ENCODE peak calls at places on chromosome 14, in ten cellular contexts. K, C, Z, U, G, L, P, F, J and M are unnamed samples.

GRCh38 chr14:94115068-94115591 is 4.6 kb downstream of the IFI27 start:
- DNase-seq in K (no peak), C (no peak), Z (no peak), U (peak), G (no peak), L (no peak), P (no peak), F (no peak), J (no peak), M (no peak)

GRCh38 chr14:77761205-77761931 is 412 bp upstream of the SNW1 start:
- DNase-seq in K (no peak), C (no peak), Z (peak), U (no peak), G (no peak), L (no peak), P (peak), F (peak), J (no peak), M (peak)

GRCh38 chr14:99768381-99768780 is 24.8 kb upstream of the EML1 start:
- DNase-seq in K (no peak), C (no peak), Z (peak), U (no peak), G (no peak), L (no peak), P (no peak), F (no peak), J (no peak), M (no peak)

GRCh38 chr14:95527392-95528002 is 7.4 kb upstream of the GLRX5 start:
- DNase-seq in K (peak), C (no peak), Z (peak), U (peak), G (no peak), L (peak), P (no peak), F (no peak), J (peak), M (peak)

GRCh38 chr14:105346200-105346533 is 31.6 kb downstream of the PACS2 start:
- DNase-seq in K (no peak), C (no peak), Z (no peak), U (no peak), G (no peak), L (no peak), P (no peak), F (no peak), J (no peak), M (no peak)

GRCh38 chr14:61106627-61107147 is 125.6 kb downstream of the SLC38A6 start:
- DNase-seq in K (no peak), C (no peak), Z (no peak), U (no peak), G (no peak), L (no peak), P (no peak), F (no peak), J (no peak), M (no peak)

GRCh38 chr14:39219075-39219499 is 14.6 kb upstream of the MIA2 start:
- DNase-seq in K (no peak), C (no peak), Z (peak), U (no peak), G (no peak), L (no peak), P (no peak), F (no peak), J (no peak), M (peak)

GRCh38 chr14:35988550-35988949 is 162.4 kb downstream of the BRMS1L start:
- DNase-seq in K (no peak), C (no peak), Z (no peak), U (no peak), G (no peak), L (no peak), P (no peak), F (no peak), J (no peak), M (no peak)

GRCh38 chr14:44712095-44712822 is 205.2 kb upstream of the FSCB start:
- DNase-seq in K (no peak), C (no peak), Z (no peak), U (no peak), G (no peak), L (no peak), P (no peak), F (no peak), J (no peak), M (no peak)

GRCh38 chr14:22397338-22397737 is 191.7 kb downstream of the DAD1 start:
- DNase-seq in K (no peak), C (no peak), Z (no peak), U (no peak), G (no peak), L (no peak), P (no peak), F (no peak), J (no peak), M (no peak)

GRCh38 chr14:97218713-97219355 is 421.7 kb downstream of the VRK1 start:
- DNase-seq in K (peak), C (no peak), Z (no peak), U (no peak), G (no peak), L (no peak), P (peak), F (peak), J (no peak), M (no peak)

GRCh38 chr14:100827751-100828447 is 2.0 kb downstream of the MEG3 start:
- DNase-seq in K (no peak), C (no peak), Z (peak), U (no peak), G (no peak), L (peak), P (no peak), F (no peak), J (no peak), M (peak)

GRCh38 chr14:20799955-20800544 is 2.6 kb downstream of the RNASE1 start:
- DNase-seq in K (no peak), C (no peak), Z (no peak), U (peak), G (no peak), L (no peak), P (no peak), F (peak), J (peak), M (no peak)

GRCh38 chr14:94018308-94018707 is 7.8 kb upstream of the OTUB2 start:
- DNase-seq in K (no peak), C (no peak), Z (no peak), U (no peak), G (no peak), L (no peak), P (no peak), F (no peak), J (no peak), M (no peak)

GRCh38 chr14:59698793-59699192 is 122.2 kb upstream of the CCDC175 start:
- DNase-seq in K (no peak), C (no peak), Z (peak), U (no peak), G (no peak), L (no peak), P (no peak), F (no peak), J (no peak), M (no peak)

GRCh38 chr14:24425704-24426103 is 3.8 kb downstream of the CBLN3 start:
- DNase-seq in K (no peak), C (no peak), Z (peak), U (no peak), G (no peak), L (peak), P (no peak), F (no peak), J (no peak), M (peak)

GRCh38 chr14:24609667-24610344 is at the start of gene GZMH:
- DNase-seq in K (no peak), C (no peak), Z (no peak), U (no peak), G (no peak), L (no peak), P (no peak), F (no peak), J (no peak), M (no peak)

GRCh38 chr14:105108516-105108864 is 43.3 kb upstream of the GPR132 start:
- DNase-seq in K (no peak), C (no peak), Z (no peak), U (no peak), G (no peak), L (no peak), P (no peak), F (no peak), J (no peak), M (no peak)

GRCh38 chr14:61569783-61570182 is 125.5 kb upstream of the HIF1A start:
- DNase-seq in K (peak), C (no peak), Z (peak), U (peak), G (peak), L (peak), P (no peak), F (no peak), J (no peak), M (peak)

GRCh38 chr14:99592933-99593753 is 10.9 kb downstream of the CCDC85C start:
- DNase-seq in K (no peak), C (no peak), Z (no peak), U (no peak), G (no peak), L (no peak), P (no peak), F (no peak), J (no peak), M (no peak)

GRCh38 chr14:105962532-105962931 is 436.1 kb downstream of the TMEM121 start:
- DNase-seq in K (no peak), C (no peak), Z (no peak), U (no peak), G (no peak), L (no peak), P (no peak), F (no peak), J (no peak), M (no peak)

GRCh38 chr14:41130274-41130673 is 476.4 kb upstream of the LRFN5 start:
- DNase-seq in K (no peak), C (no peak), Z (no peak), U (no peak), G (no peak), L (no peak), P (peak), F (no peak), J (no peak), M (no peak)

GRCh38 chr14:47675489-47676300 is at the start of gene MDGA2:
- DNase-seq in K (no peak), C (no peak), Z (no peak), U (no peak), G (no peak), L (no peak), P (peak), F (peak), J (no peak), M (no peak)

GRCh38 chr14:104677506-104678332 is 11.7 kb upstream of the INF2 start:
- DNase-seq in K (peak), C (no peak), Z (peak), U (peak), G (peak), L (no peak), P (peak), F (peak), J (peak), M (peak)

GRCh38 chr14:100616854-100617714 is 29.9 kb upstream of the BEGAIN start:
- DNase-seq in K (no peak), C (no peak), Z (no peak), U (no peak), G (no peak), L (no peak), P (no peak), F (no peak), J (no peak), M (no peak)

GRCh38 chr14:22184157-22185025 is 404.6 kb downstream of the DAD1 start:
- DNase-seq in K (no peak), C (no peak), Z (no peak), U (no peak), G (no peak), L (no peak), P (no peak), F (no peak), J (no peak), M (no peak)

GRCh38 chr14:105023791-105024480 is 3.1 kb upstream of the CDCA4 start:
- DNase-seq in K (no peak), C (no peak), Z (peak), U (no peak), G (peak), L (no peak), P (no peak), F (no peak), J (no peak), M (peak)

GRCh38 chr14:24574206-24574774 is 1.8 kb downstream of the CTSG start:
- DNase-seq in K (no peak), C (no peak), Z (no peak), U (no peak), G (no peak), L (no peak), P (no peak), F (no peak), J (no peak), M (no peak)

GRCh38 chr14:56150645-56151345 is 32.6 kb downstream of the PELI2 start:
- DNase-seq in K (no peak), C (no peak), Z (no peak), U (no peak), G (no peak), L (no peak), P (no peak), F (no peak), J (no peak), M (no peak)

GRCh38 chr14:23086565-23086964 is 8.4 kb downstream of the ACIN1 start:
- DNase-seq in K (no peak), C (no peak), Z (no peak), U (no peak), G (no peak), L (no peak), P (no peak), F (no peak), J (no peak), M (no peak)

GRCh38 chr14:85439696-85440328 is 90.1 kb upstream of the FLRT2 start:
- DNase-seq in K (no peak), C (no peak), Z (peak), U (no peak), G (peak), L (no peak), P (no peak), F (no peak), J (no peak), M (peak)

GRCh38 chr14:55052259-55052930 is 948 bp downstream of the MAPK1IP1L start:
- DNase-seq in K (no peak), C (no peak), Z (peak), U (no peak), G (no peak), L (no peak), P (no peak), F (no peak), J (no peak), M (no peak)

GRCh38 chr14:63901434-63902085 is 48.8 kb downstream of the SYNE2 start:
- DNase-seq in K (no peak), C (no peak), Z (peak), U (no peak), G (no peak), L (peak), P (no peak), F (no peak), J (no peak), M (peak)

DNA sequence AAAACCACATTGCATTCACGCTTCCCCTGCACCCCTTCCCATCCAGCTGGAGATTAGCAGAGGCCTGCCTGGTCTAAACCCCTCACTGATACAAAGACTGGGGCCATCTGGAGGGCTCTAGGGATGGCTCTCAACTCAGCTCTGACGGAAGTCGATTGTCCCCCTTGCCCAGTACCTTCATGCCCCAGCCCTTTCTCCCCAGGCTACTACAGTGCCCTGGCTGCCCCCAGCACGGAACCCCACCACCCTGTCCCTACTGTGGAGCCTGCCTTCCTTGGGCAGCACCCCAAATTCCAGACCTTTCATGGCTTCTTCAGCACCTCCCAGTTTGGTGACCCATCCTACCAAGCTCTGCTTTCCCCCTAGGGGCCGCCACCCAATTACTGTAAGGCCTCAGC is 25.6 kb downstream of the ZFP36L1 start:
- DNase-seq in K (no peak), C (no peak), Z (no peak), U (no peak), G (no peak), L (no peak), P (peak), F (no peak), J (no peak), M (no peak)
- TF ChIP-seq CTCF in K (no peak), C (no peak), Z (no peak), U (no peak), G (no peak), L (no peak), P (no peak), F (no peak), J (no peak), M (no peak)

GRCh38 chr14:80358112-80358511 is 146.8 kb upstream of the DIO2 start:
- DNase-seq in K (no peak), C (no peak), Z (no peak), U (no peak), G (no peak), L (no peak), P (no peak), F (no peak), J (no peak), M (no peak)

GRCh38 chr14:80350707-80351106 is 139.4 kb upstream of the DIO2 start:
- DNase-seq in K (no peak), C (no peak), Z (peak), U (no peak), G (no peak), L (no peak), P (no peak), F (no peak), J (no peak), M (no peak)

GRCh38 chr14:80356413-80356812 is 145.1 kb upstream of the DIO2 start:
- DNase-seq in K (no peak), C (no peak), Z (peak), U (no peak), G (no peak), L (no peak), P (no peak), F (no peak), J (no peak), M (no peak)
- TF ChIP-seq CTCF in K (no peak), C (peak), Z (peak), U (no peak), G (peak), L (peak), P (peak), F (peak), J (peak), M (peak)

DNA sequence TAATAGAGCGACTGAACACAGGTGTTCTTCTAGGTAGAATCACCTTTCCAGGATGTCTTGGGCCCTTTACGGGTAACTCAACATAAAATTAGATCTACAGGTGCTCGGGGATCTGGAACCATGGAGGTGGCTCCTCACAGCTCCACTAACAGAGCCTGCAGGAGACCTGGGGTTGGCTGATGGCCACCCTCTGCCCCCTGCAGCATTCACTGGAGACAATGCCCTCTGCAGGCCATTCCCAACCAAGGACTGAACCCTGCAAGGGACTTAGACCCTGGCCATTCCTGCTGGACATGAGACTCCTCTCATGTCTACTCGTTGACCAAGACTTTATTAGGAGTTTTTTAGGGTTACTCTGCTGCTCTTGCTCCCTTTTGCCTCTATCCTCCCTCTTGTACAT is 58.5 kb upstream of the PPP4R3A start:
- DNase-seq in K (no peak), C (no peak), Z (no peak), U (no peak), G (no peak), L (no peak), P (no peak), F (no peak), J (no peak), M (no peak)
- TF ChIP-seq CTCF in K (no peak), C (no peak), Z (no peak), U (no peak), G (no peak), L (no peak), P (no peak), F (no peak), J (peak), M (no peak)

GRCh38 chr14:26276757-26277156 is 321.1 kb downstream of the NOVA1 start:
- DNase-seq in K (no peak), C (no peak), Z (no peak), U (no peak), G (no peak), L (no peak), P (peak), F (peak), J (no peak), M (no peak)
- TF ChIP-seq CTCF in K (no peak), C (no peak), Z (peak), U (no peak), G (peak), L (no peak), P (peak), F (peak), J (no peak), M (no peak)

GRCh38 chr14:101851716-101852395 is 90.3 kb downstream of the PPP2R5C start:
- DNase-seq in K (no peak), C (no peak), Z (no peak), U (no peak), G (no peak), L (no peak), P (no peak), F (no peak), J (no peak), M (no peak)
- TF ChIP-seq CTCF in K (no peak), C (no peak), Z (no peak), U (no peak), G (no peak), L (no peak), P (no peak), F (no peak), J (no peak), M (no peak)

DNA sequence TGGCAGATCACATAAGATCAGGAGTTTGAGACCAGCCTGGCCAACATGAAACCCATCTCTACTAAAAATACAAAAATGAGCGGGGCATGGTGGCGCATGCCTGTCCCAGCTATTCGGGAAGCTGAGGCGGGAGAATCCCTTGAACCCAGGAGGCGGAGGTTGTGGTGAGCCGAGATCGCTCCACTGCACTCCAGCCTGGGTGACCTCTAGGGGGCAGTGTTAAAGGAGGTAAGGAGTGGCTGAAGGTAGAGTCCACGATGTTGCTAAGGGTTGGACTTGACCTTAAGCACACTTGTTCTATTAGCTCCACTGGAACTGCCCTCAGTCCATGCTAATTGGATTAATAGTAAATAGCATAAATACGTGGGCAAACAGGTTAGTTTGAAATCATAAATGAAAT is 62.4 kb upstream of the PSMC1 start:
- DNase-seq in K (no peak), C (no peak), Z (peak), U (no peak), G (no peak), L (no peak), P (peak), F (peak), J (no peak), M (no peak)
- TF ChIP-seq CTCF in K (no peak), C (no peak), Z (peak), U (no peak), G (peak), L (no peak), P (peak), F (peak), J (peak), M (peak)